ENCODE peak calls at places on chromosomes 7 and 10, in seven cellular contexts. Z is heart right ventricle; E is T-helper 17 cell; J is GM23338; R is NCI-H748 treated with DMSO at 0.1 percent for 48 hours; D is activated T-cell treated with anti-CD3 and anti-CD28 coated beads for 1 hour; W is activated naive CD4-positive, alpha-beta T cell treated with Interleukin-2 at 50 U/mL for 16 hours. P is an unnamed sample.

GRCh38 chr10:88477343-88478085 is 105.6 kb downstream of the RNLS start:
- DNase-seq in Z (no peak), E (no peak), J (no peak), R (no peak), D (no peak), W (no peak), P (no peak)

GRCh38 chr10:32049113-32049512 is 7.1 kb downstream of the KIF5B start:
- DNase-seq in Z (no peak), E (no peak), J (no peak), R (no peak), D (no peak), W (no peak), P (no peak)

GRCh38 chr7:134343796-134344195 is 27.1 kb upstream of the SLC35B4 start:
- DNase-seq in Z (no peak), E (no peak), J (no peak), R (no peak), D (no peak), W (no peak), P (no peak)

GRCh38 chr7:56051339-56052191 is at the start of the genes CCT6A and PSPH:
- DNase-seq in Z (peak), E (peak), J (peak), R (peak), D (peak), W (peak), P (peak)

GRCh38 chr10:46311501-46311951 is 24.7 kb downstream of the ANTXRL start:
- DNase-seq in Z (no peak), E (no peak), J (no peak), R (no peak), D (no peak), W (peak), P (no peak)

GRCh38 chr7:128104109-128104742 is 73.0 kb upstream of the LRRC4 start:
- DNase-seq in Z (peak), E (no peak), J (peak), R (no peak), D (no peak), W (no peak), P (peak)

GRCh38 chr10:30529373-30529998 is 95.5 kb downstream of the MAP3K8 start:
- DNase-seq in Z (peak), E (peak), J (peak), R (no peak), D (peak), W (peak), P (no peak)

GRCh38 chr10:73253226-73253557 is 748 bp upstream of the MRPS16 start:
- DNase-seq in Z (no peak), E (no peak), J (peak), R (no peak), D (no peak), W (no peak), P (peak)

GRCh38 chr10:20890491-20891337 is 6.4 kb downstream of the NEBL start:
- DNase-seq in Z (no peak), E (no peak), J (peak), R (no peak), D (no peak), W (no peak), P (no peak)

GRCh38 chr7:48505061-48505460 is 333.8 kb downstream of the ABCA13 start:
- DNase-seq in Z (no peak), E (no peak), J (no peak), R (no peak), D (no peak), W (no peak), P (no peak)

GRCh38 chr7:31957090-31957720 is 113.0 kb downstream of the PDE1C start:
- DNase-seq in Z (no peak), E (no peak), J (no peak), R (no peak), D (no peak), W (no peak), P (no peak)

GRCh38 chr10:122054046-122055025 is 65.4 kb downstream of the TACC2 start:
- DNase-seq in Z (peak), E (no peak), J (peak), R (no peak), D (no peak), W (no peak), P (no peak)

GRCh38 chr10:36302086-36302485 is 660.0 kb upstream of the FZD8 start:
- DNase-seq in Z (no peak), E (no peak), J (no peak), R (no peak), D (no peak), W (no peak), P (no peak)

GRCh38 chr10:124106241-124106905 is 13.0 kb upstream of the CHST15 start:
- DNase-seq in Z (peak), E (no peak), J (no peak), R (no peak), D (no peak), W (no peak), P (no peak)

GRCh38 chr10:99555371-99556224 is 22.9 kb downstream of the NKX2-3 start:
- DNase-seq in Z (no peak), E (no peak), J (no peak), R (no peak), D (no peak), W (no peak), P (no peak)

GRCh38 chr10:271722-272121 is 136.5 kb downstream of the ZMYND11 start:
- DNase-seq in Z (no peak), E (no peak), J (no peak), R (no peak), D (no peak), W (no peak), P (no peak)

GRCh38 chr7:1812693-1813393 is 142.8 kb downstream of the ELFN1 start:
- DNase-seq in Z (no peak), E (no peak), J (no peak), R (no peak), D (no peak), W (no peak), P (no peak)

GRCh38 chr7:26265499-26266075 is 26.1 kb upstream of the SNX10 start:
- DNase-seq in Z (no peak), E (no peak), J (no peak), R (no peak), D (no peak), W (no peak), P (no peak)

GRCh38 chr7:116230191-116231005 is 20.1 kb downstream of the TES start:
- DNase-seq in Z (peak), E (no peak), J (no peak), R (no peak), D (no peak), W (no peak), P (no peak)

GRCh38 chr7:37007731-37008130 is 283.4 kb upstream of the AOAH start:
- DNase-seq in Z (no peak), E (no peak), J (no peak), R (no peak), D (no peak), W (no peak), P (no peak)

GRCh38 chr7:40525764-40526163 is 391.0 kb downstream of the SUGCT start:
- DNase-seq in Z (no peak), E (no peak), J (no peak), R (no peak), D (no peak), W (no peak), P (no peak)

GRCh38 chr7:151080091-151080521 is 503 bp downstream of the FASTK start:
- DNase-seq in Z (no peak), E (no peak), J (no peak), R (peak), D (no peak), W (no peak), P (peak)

GRCh38 chr7:46152671-46153070 is 231.6 kb upstream of the IGFBP3 start:
- DNase-seq in Z (no peak), E (no peak), J (peak), R (no peak), D (no peak), W (no peak), P (no peak)

GRCh38 chr7:19122018-19122588 is 4.7 kb upstream of the TWIST1 start:
- DNase-seq in Z (no peak), E (no peak), J (peak), R (peak), D (no peak), W (no peak), P (peak)

GRCh38 chr7:100016209-100016901 is 959 bp downstream of the ZKSCAN1 start:
- DNase-seq in Z (no peak), E (no peak), J (no peak), R (no peak), D (no peak), W (no peak), P (no peak)

GRCh38 chr10:79286318-79286951 is 60.8 kb upstream of the PPIF start:
- DNase-seq in Z (peak), E (peak), J (no peak), R (no peak), D (peak), W (peak), P (no peak)

GRCh38 chr10:75180592-75180991 is 30.0 kb upstream of the VDAC2 start:
- DNase-seq in Z (no peak), E (no peak), J (no peak), R (no peak), D (no peak), W (no peak), P (no peak)

GRCh38 chr7:102321351-102322201 is 34.7 kb downstream of the SPDYE6 start:
- DNase-seq in Z (no peak), E (no peak), J (peak), R (no peak), D (no peak), W (no peak), P (no peak)

GRCh38 chr7:15481127-15481526 is 80.7 kb downstream of the AGMO start:
- DNase-seq in Z (no peak), E (no peak), J (no peak), R (no peak), D (no peak), W (no peak), P (no peak)

GRCh38 chr7:130891254-130892094 is 157.5 kb upstream of the KLF14 start:
- DNase-seq in Z (peak), E (no peak), J (no peak), R (no peak), D (no peak), W (no peak), P (no peak)

GRCh38 chr7:142381727-142382409 is 124.0 kb upstream of the PRSS58 start:
- DNase-seq in Z (no peak), E (no peak), J (no peak), R (no peak), D (no peak), W (no peak), P (no peak)

GRCh38 chr7:31493714-31494181 is 20.1 kb upstream of the ITPRID1 start:
- DNase-seq in Z (no peak), E (no peak), J (peak), R (no peak), D (no peak), W (no peak), P (no peak)

GRCh38 chr7:140641532-140642191 is 1.0 kb upstream of the DENND2A start:
- DNase-seq in Z (no peak), E (no peak), J (peak), R (no peak), D (no peak), W (no peak), P (no peak)

GRCh38 chr7:132636581-132636980 is 60.3 kb upstream of the PLXNA4 start:
- DNase-seq in Z (no peak), E (no peak), J (peak), R (no peak), D (no peak), W (no peak), P (no peak)

GRCh38 chr7:146397141-146397540 is 280.5 kb downstream of the CNTNAP2 start:
- DNase-seq in Z (no peak), E (no peak), J (no peak), R (no peak), D (no peak), W (no peak), P (no peak)

GRCh38 chr7:39465055-39465929 is 100.9 kb upstream of the YAE1 start:
- DNase-seq in Z (peak), E (no peak), J (peak), R (peak), D (peak), W (peak), P (peak)

GRCh38 chr10:104254493-104255243 is at the start of gene GSTO1:
- DNase-seq in Z (peak), E (peak), J (peak), R (no peak), D (peak), W (peak), P (peak)

GRCh38 chr7:159013181-159013690 is 131.4 kb downstream of the VIPR2 start:
- DNase-seq in Z (no peak), E (no peak), J (no peak), R (no peak), D (no peak), W (no peak), P (no peak)

P was measured in NCI-H146.